ENCODE peak calls at places on chromosomes 12 and 14, in four cellular contexts. P is H1, A is SK-N-SH, X is HepG2. B is an unnamed sample.

GRCh38 chr12:96106137-96106536 is 70.8 kb upstream of the LTA4H start:
- DNase-seq in A (no peak), P (no peak), X (peak), B (no peak)

GRCh38 chr12:123094349-123095073 is 56.4 kb downstream of the PITPNM2 start:
- DNase-seq in X (peak), A (no peak), P (no peak), B (no peak)

GRCh38 chr14:98513558-98513957 is 758.4 kb downstream of the BCL11B start:
- DNase-seq in X (no peak), P (no peak), A (no peak), B (no peak)

GRCh38 chr12:20561886-20562285 is 133.2 kb upstream of the SLCO1C1 start:
- DNase-seq in A (no peak), P (no peak), X (no peak), B (no peak)

GRCh38 chr12:27969901-27970390 is 2.6 kb downstream of the PTHLH start:
- DNase-seq in P (no peak), X (peak), A (no peak), B (peak)

GRCh38 chr12:123097521-123098084 is 53.3 kb downstream of the PITPNM2 start:
- DNase-seq in P (no peak), A (no peak), X (no peak), B (no peak)

GRCh38 chr12:40942326-40942725 is 245.8 kb upstream of the PDZRN4 start:
- DNase-seq in X (no peak), A (no peak), P (no peak), B (no peak)

GRCh38 chr12:6941786-6942185 is 1.8 kb upstream of the RNU7-1 start:
- DNase-seq in X (no peak), P (no peak), A (no peak), B (no peak)

GRCh38 chr12:112858776-112859175 is 48.0 kb upstream of the OAS1 start:
- DNase-seq in A (no peak), X (no peak), P (no peak), B (no peak)

GRCh38 chr14:23939607-23940326 is 13.8 kb upstream of the DHRS4 start:
- DNase-seq in A (no peak), P (no peak), X (peak), B (no peak)

GRCh38 chr12:117282490-117282889 is 78.9 kb downstream of the NOS1 start:
- DNase-seq in A (no peak), P (no peak), X (no peak), B (no peak)

GRCh38 chr12:2739832-2740641 is 54.7 kb upstream of the FKBP4 start:
- DNase-seq in A (peak), X (peak), P (no peak), B (no peak)

GRCh38 chr12:126704609-126705008 is 1562.4 kb upstream of the TMEM132C start:
- DNase-seq in P (no peak), X (no peak), A (no peak), B (no peak)

GRCh38 chr12:18139989-18140596 is 50.1 kb upstream of the RERGL start:
- DNase-seq in P (no peak), A (no peak), X (peak), B (no peak)

GRCh38 chr12:81465881-81466280 is 293.3 kb downstream of the PPFIA2 start:
- DNase-seq in X (no peak), P (no peak), A (no peak), B (no peak)

GRCh38 chr12:124094733-124095132 is 121.7 kb downstream of the ZNF664 start:
- DNase-seq in X (no peak), P (no peak), A (no peak), B (no peak)

GRCh38 chr12:70077441-70077840 is 165.8 kb upstream of the CNOT2 start:
- DNase-seq in P (no peak), X (no peak), A (no peak), B (no peak)

GRCh38 chr12:116863275-116863767 is 17.9 kb downstream of the HRK start:
- DNase-seq in P (peak), X (peak), A (peak), B (no peak)

GRCh38 chr14:81453166-81453766 is 53.1 kb upstream of the STON2 start:
- DNase-seq in P (no peak), X (peak), A (peak), B (no peak)

GRCh38 chr12:26711072-26711471 is 121.9 kb downstream of the ITPR2 start:
- DNase-seq in P (no peak), X (no peak), A (no peak), B (no peak)

GRCh38 chr12:89156862-89157262 is 195.4 kb downstream of the DUSP6 start:
- DNase-seq in A (no peak), X (no peak), P (no peak), B (no peak)

GRCh38 chr12:28114488-28114887 is 75.8 kb upstream of the CCDC91 start:
- DNase-seq in P (no peak), A (no peak), X (no peak), B (no peak)

GRCh38 chr12:93080994-93081809 is 152.1 kb upstream of the EEA1 start:
- DNase-seq in A (no peak), P (no peak), X (peak), B (no peak)

GRCh38 chr12:64746663-64747062 is 12.5 kb downstream of the GNS start:
- DNase-seq in X (no peak), A (no peak), P (no peak), B (no peak)

GRCh38 chr12:96261557-96261956 is 67.4 kb downstream of the ELK3 start:
- DNase-seq in P (no peak), A (no peak), X (no peak), B (no peak)

GRCh38 chr12:49200882-49201594 is 12.2 kb upstream of the TUBA1A start:
- DNase-seq in X (no peak), P (no peak), A (peak), B (peak)

GRCh38 chr14:98602983-98603382 is 669.0 kb downstream of the BCL11B start:
- DNase-seq in X (no peak), A (no peak), P (no peak), B (no peak)

GRCh38 chr14:67418368-67419174 is 6.6 kb upstream of the PLEK2 start:
- DNase-seq in P (no peak), X (no peak), A (no peak), B (no peak)

GRCh38 chr14:58637040-58637390 is 747 bp upstream of the DACT1 start:
- DNase-seq in X (no peak), P (no peak), A (no peak), B (no peak)

GRCh38 chr14:61474671-61475070 is 153.3 kb downstream of the PRKCH start:
- DNase-seq in A (no peak), P (no peak), X (no peak), B (no peak)

GRCh38 chr14:61474021-61474420 is 152.6 kb downstream of the PRKCH start:
- DNase-seq in A (no peak), X (no peak), P (no peak), B (no peak)

GRCh38 chr14:61476105-61476736 is 154.8 kb downstream of the PRKCH start:
- DNase-seq in X (no peak), P (no peak), A (no peak), B (no peak)

GRCh38 chr14:61476737-61477410 is 155.5 kb downstream of the PRKCH start:
- DNase-seq in X (no peak), P (no peak), A (peak), B (no peak)

DNA sequence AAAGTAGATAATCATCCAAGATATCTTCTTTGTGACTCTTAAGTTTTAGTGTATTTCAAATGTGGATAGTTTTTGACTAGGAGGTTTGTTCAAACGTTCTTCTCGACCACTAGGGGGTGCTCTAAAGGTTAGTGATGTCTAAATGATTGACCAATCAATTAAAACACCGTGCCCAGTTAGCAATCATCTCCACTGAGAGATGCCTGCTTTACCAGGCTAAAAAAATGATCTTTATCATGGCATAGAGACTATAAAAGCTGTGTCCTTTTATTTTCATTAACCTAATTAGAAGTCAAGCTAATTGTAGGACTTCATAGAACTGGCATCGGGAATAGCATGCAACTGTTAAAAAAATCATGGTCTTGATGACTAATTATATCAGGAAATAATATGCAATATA is 153.9 kb downstream of the PRKCH start:
- DNase-seq in A (no peak), X (peak), P (no peak), B (no peak)
- TF ChIP-seq GABPA in A (no peak), X (no peak), P (no peak), B (no peak)

GRCh38 chr14:45526715-45527549 is 273.9 kb upstream of the MIS18BP1 start:
- DNase-seq in X (peak), P (peak), A (peak), B (peak)
- TF ChIP-seq TCF12 in X (no peak), P (no peak), A (no peak), B (no peak)

GRCh38 chr14:33938131-33938949 is 12.5 kb downstream of the EGLN3 start:
- DNase-seq in A (peak), P (no peak), X (peak), B (peak)
- TF ChIP-seq GABPA in A (no peak), P (no peak), X (no peak), B (no peak)

GRCh38 chr12:111636209-111636928 is 37.3 kb upstream of the ATXN2 start:
- DNase-seq in X (peak), P (peak), A (peak), B (no peak)
- TF ChIP-seq TCF12 in X (no peak), P (no peak), A (no peak), B (no peak)

GRCh38 chr14:36129181-36129580 is 47.3 kb downstream of the PTCSC3 start:
- DNase-seq in X (no peak), P (peak), A (no peak), B (no peak)
- TF ChIP-seq GABPA in X (no peak), P (no peak), A (no peak), B (no peak)

DNA sequence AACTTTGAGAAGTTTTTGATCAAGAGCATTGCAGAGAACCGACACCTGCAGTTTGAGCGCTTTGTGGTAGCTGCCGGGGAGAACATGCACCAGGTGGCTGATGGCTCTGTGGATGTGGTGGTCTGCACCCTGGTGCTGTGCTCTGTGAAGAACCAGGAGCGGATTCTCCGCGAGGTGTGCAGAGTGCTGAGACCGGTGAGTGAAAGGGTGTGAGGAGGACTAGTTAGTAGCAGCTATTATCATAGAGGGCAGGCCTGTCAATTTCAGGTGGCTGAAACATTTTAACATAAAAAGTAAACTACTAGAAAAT is 27.0 kb upstream of the HIGD1C start:
- DNase-seq in P (no peak), A (no peak), X (no peak), B (no peak)
- TF ChIP-seq TCF12 in P (no peak), A (no peak), X (no peak), B (peak)

GRCh38 chr12:32379213-32379612 is 20.1 kb upstream of the FGD4 start:
- DNase-seq in X (no peak), A (no peak), P (no peak), B (no peak)
- TF ChIP-seq GABPA in X (no peak), A (no peak), P (no peak), B (no peak)

GRCh38 chr14:38137005-38137404 is 70.7 kb upstream of the SSTR1 start:
- DNase-seq in P (no peak), A (no peak), X (no peak), B (no peak)
- TF ChIP-seq TCF12 in P (no peak), A (no peak), X (no peak), B (no peak)